ENCODE peak calls at places on chromosomes 16 and 17, in five cellular contexts. One of them, this sample, is unnamed.

GRCh38 chr16:10600792-10601443 is 20.5 kb upstream of the EMP2 start:
- DNase-seq in colonic mucosa: no peak
- DNase-seq in OCI-LY7: no peak
- DNase-seq in tibial nerve: no peak
- DNase-seq in H9: no peak
- DNase-seq in this sample: no peak

GRCh38 chr16:86783626-86784266 is 205.4 kb downstream of the FOXL1 start:
- DNase-seq in colonic mucosa: no peak
- DNase-seq in OCI-LY7: no peak
- DNase-seq in tibial nerve: no peak
- DNase-seq in H9: no peak
- DNase-seq in this sample: no peak

GRCh38 chr17:2025220-2025621 is at the start of gene RTN4RL1:
- DNase-seq in colonic mucosa: peak
- DNase-seq in OCI-LY7: peak
- DNase-seq in tibial nerve: peak
- DNase-seq in H9: peak
- DNase-seq in this sample: peak

GRCh38 chr16:66928702-66929388 is 3.5 kb upstream of the RRAD start:
- DNase-seq in colonic mucosa: no peak
- DNase-seq in OCI-LY7: peak
- DNase-seq in tibial nerve: no peak
- DNase-seq in H9: peak
- DNase-seq in this sample: no peak

GRCh38 chr16:77951788-77952187 is 70.6 kb upstream of the CLEC3A start:
- DNase-seq in colonic mucosa: no peak
- DNase-seq in OCI-LY7: peak
- DNase-seq in tibial nerve: no peak
- DNase-seq in H9: no peak
- DNase-seq in this sample: no peak

GRCh38 chr17:82096709-82097186 is 1.3 kb downstream of the FASN start:
- DNase-seq in colonic mucosa: no peak
- DNase-seq in OCI-LY7: no peak
- DNase-seq in tibial nerve: no peak
- DNase-seq in H9: no peak
- DNase-seq in this sample: no peak

GRCh38 chr16:84839054-84839453 is 19.3 kb downstream of the CRISPLD2 start:
- DNase-seq in colonic mucosa: no peak
- DNase-seq in OCI-LY7: no peak
- DNase-seq in tibial nerve: no peak
- DNase-seq in H9: no peak
- DNase-seq in this sample: no peak

GRCh38 chr16:86872126-86872525 is 293.8 kb downstream of the FOXL1 start:
- DNase-seq in colonic mucosa: no peak
- DNase-seq in OCI-LY7: no peak
- DNase-seq in tibial nerve: no peak
- DNase-seq in H9: no peak
- DNase-seq in this sample: no peak

GRCh38 chr17:69592692-69593350 is 178.3 kb downstream of the MAP2K6 start:
- DNase-seq in colonic mucosa: no peak
- DNase-seq in OCI-LY7: no peak
- DNase-seq in tibial nerve: no peak
- DNase-seq in H9: no peak
- DNase-seq in this sample: no peak

GRCh38 chr17:10735821-10736220 is 6.0 kb upstream of the TMEM220 start:
- DNase-seq in colonic mucosa: no peak
- DNase-seq in OCI-LY7: no peak
- DNase-seq in tibial nerve: no peak
- DNase-seq in H9: peak
- DNase-seq in this sample: no peak

GRCh38 chr16:4306439-4307214 is 9.2 kb upstream of the GLIS2 start:
- DNase-seq in colonic mucosa: peak
- DNase-seq in OCI-LY7: peak
- DNase-seq in tibial nerve: no peak
- DNase-seq in H9: peak
- DNase-seq in this sample: no peak

GRCh38 chr17:2705263-2705662 is 6.3 kb downstream of the CLUH start:
- DNase-seq in colonic mucosa: no peak
- DNase-seq in OCI-LY7: no peak
- DNase-seq in tibial nerve: no peak
- DNase-seq in H9: no peak
- DNase-seq in this sample: no peak

GRCh38 chr16:9139965-9140364 is 48.5 kb downstream of the HAPSTR1 start:
- DNase-seq in colonic mucosa: no peak
- DNase-seq in OCI-LY7: peak
- DNase-seq in tibial nerve: no peak
- DNase-seq in H9: peak
- DNase-seq in this sample: no peak

GRCh38 chr16:72878301-72879269 is 169.3 kb downstream of the ZFHX3 start:
- DNase-seq in colonic mucosa: no peak
- DNase-seq in OCI-LY7: no peak
- DNase-seq in tibial nerve: no peak
- DNase-seq in H9: no peak
- DNase-seq in this sample: no peak

GRCh38 chr17:16013943-16014407 is 14.4 kb downstream of the TTC19 start:
- DNase-seq in colonic mucosa: no peak
- DNase-seq in OCI-LY7: no peak
- DNase-seq in tibial nerve: no peak
- DNase-seq in H9: no peak
- DNase-seq in this sample: no peak

GRCh38 chr16:58854392-58854791 is 120.3 kb upstream of the GOT2 start:
- DNase-seq in colonic mucosa: no peak
- DNase-seq in OCI-LY7: no peak
- DNase-seq in tibial nerve: no peak
- DNase-seq in H9: no peak
- DNase-seq in this sample: no peak

GRCh38 chr16:67562918-67563707 is 787 bp downstream of the CTCF start:
- DNase-seq in colonic mucosa: peak
- DNase-seq in OCI-LY7: peak
- DNase-seq in tibial nerve: no peak
- DNase-seq in H9: peak
- DNase-seq in this sample: peak

GRCh38 chr16:50279142-50279865 is 13.0 kb downstream of the ADCY7 start:
- DNase-seq in colonic mucosa: peak
- DNase-seq in OCI-LY7: no peak
- DNase-seq in tibial nerve: no peak
- DNase-seq in H9: no peak
- DNase-seq in this sample: peak

GRCh38 chr17:32536736-32537646 is 50.2 kb downstream of the CDK5R1 start:
- DNase-seq in colonic mucosa: no peak
- DNase-seq in OCI-LY7: no peak
- DNase-seq in tibial nerve: no peak
- DNase-seq in H9: no peak
- DNase-seq in this sample: no peak
- H3K27ac ChIP-seq in colonic mucosa: no peak
- H3K27ac ChIP-seq in OCI-LY7: no peak
- H3K27ac ChIP-seq in tibial nerve: no peak
- H3K27ac ChIP-seq in H9: no peak
- H3K27ac ChIP-seq in this sample: no peak

DNA sequence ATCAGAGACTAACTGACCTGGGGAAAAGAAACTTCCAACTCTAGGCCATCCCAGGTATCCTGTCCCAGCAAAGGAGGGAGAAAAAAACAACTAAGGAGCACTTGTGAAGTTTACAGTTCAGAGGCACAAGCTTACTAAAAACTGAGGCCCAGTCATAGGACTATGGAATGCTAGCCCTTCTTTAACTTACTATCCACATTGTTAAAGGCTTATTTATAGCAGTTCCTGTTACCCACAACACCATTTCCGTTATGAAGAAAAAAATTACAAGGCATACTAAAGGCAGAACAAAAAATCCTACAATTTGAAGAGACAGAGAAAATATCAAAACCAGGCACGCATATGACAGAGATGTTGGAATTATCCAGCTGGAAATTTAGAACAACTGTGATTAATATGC is 159.1 kb downstream of the CDH11 start:
- DNase-seq in colonic mucosa: no peak
- DNase-seq in OCI-LY7: no peak
- DNase-seq in tibial nerve: no peak
- DNase-seq in H9: no peak
- DNase-seq in this sample: no peak
- H3K27ac ChIP-seq in colonic mucosa: no peak
- H3K27ac ChIP-seq in OCI-LY7: no peak
- H3K27ac ChIP-seq in tibial nerve: no peak
- H3K27ac ChIP-seq in H9: no peak
- H3K27ac ChIP-seq in this sample: no peak

DNA sequence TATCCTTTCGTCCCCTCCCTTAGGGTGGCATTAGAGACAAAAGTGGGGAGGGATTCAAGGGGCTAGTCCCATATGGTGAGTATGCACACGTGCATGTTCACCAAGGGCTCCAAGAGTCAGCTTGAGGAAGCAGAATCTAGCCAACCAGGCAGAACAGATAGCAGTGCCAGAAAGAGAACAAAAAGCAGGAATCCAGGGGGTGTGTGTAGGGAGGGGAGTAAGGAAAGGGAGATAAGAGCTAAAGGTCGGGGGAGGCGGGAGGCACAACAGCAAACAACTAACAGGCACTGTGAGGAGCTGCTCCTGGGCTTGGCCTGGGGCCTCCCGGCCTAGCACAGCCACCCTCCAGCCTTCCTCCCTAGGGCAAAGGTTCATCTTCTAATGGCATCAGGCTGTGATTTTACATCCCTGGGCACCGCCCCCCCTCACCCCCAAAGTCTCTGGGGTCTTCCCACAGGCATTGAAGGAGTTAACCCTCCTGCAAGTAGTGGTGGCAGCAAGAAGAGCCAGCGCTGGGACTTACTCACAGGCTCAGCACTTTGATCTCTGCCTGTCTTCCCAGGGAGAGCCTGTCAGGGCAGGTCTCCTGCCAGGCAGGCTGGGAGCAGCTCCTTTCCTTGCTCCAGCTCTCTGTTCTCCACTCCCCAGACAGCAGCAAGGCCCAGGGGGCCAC is 12.4 kb upstream of the SUPT4H1 start:
- DNase-seq in colonic mucosa: peak
- DNase-seq in OCI-LY7: no peak
- DNase-seq in tibial nerve: no peak
- DNase-seq in H9: no peak
- DNase-seq in this sample: no peak
- H3K27ac ChIP-seq in colonic mucosa: peak
- H3K27ac ChIP-seq in OCI-LY7: no peak
- H3K27ac ChIP-seq in tibial nerve: no peak
- H3K27ac ChIP-seq in H9: no peak
- H3K27ac ChIP-seq in this sample: no peak

GRCh38 chr17:65833214-65833613 is 271.8 kb upstream of the AXIN2 start:
- DNase-seq in colonic mucosa: no peak
- DNase-seq in OCI-LY7: no peak
- DNase-seq in tibial nerve: no peak
- DNase-seq in H9: no peak
- DNase-seq in this sample: no peak

GRCh38 chr17:65824901-65825300 is 263.5 kb upstream of the AXIN2 start:
- DNase-seq in colonic mucosa: no peak
- DNase-seq in OCI-LY7: no peak
- DNase-seq in tibial nerve: no peak
- DNase-seq in H9: no peak
- DNase-seq in this sample: no peak

GRCh38 chr17:65830356-65830755 is 268.9 kb upstream of the AXIN2 start:
- DNase-seq in colonic mucosa: no peak
- DNase-seq in OCI-LY7: no peak
- DNase-seq in tibial nerve: no peak
- DNase-seq in H9: no peak
- DNase-seq in this sample: no peak
- H3K27ac ChIP-seq in colonic mucosa: no peak
- H3K27ac ChIP-seq in OCI-LY7: no peak
- H3K27ac ChIP-seq in tibial nerve: no peak
- H3K27ac ChIP-seq in H9: no peak
- H3K27ac ChIP-seq in this sample: no peak

DNA sequence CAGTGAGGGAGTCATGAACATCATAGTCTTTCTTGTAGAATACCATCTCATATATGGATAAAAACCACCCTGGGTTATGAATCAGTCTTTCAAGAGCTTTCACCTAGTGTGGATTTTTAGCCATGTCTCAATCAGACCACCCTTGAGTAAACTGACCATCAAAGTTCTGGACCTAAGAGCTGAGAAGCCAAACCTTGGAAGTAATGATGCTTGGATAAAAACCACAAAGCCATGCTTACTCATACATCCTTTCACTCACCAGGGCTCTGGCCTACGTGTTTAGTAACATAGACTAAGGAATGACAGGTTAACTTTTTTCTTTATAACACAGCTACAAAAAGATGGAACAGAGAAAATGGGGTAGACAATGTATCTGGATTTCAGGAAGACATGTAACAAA is 167.2 kb downstream of the STX8 start:
- DNase-seq in colonic mucosa: no peak
- DNase-seq in OCI-LY7: no peak
- DNase-seq in tibial nerve: no peak
- DNase-seq in H9: no peak
- DNase-seq in this sample: no peak
- H3K27ac ChIP-seq in colonic mucosa: no peak
- H3K27ac ChIP-seq in OCI-LY7: no peak
- H3K27ac ChIP-seq in tibial nerve: no peak
- H3K27ac ChIP-seq in H9: no peak
- H3K27ac ChIP-seq in this sample: no peak

GRCh38 chr16:70586731-70587130 is 59.6 kb upstream of the IL34 start:
- DNase-seq in colonic mucosa: no peak
- DNase-seq in OCI-LY7: no peak
- DNase-seq in tibial nerve: no peak
- DNase-seq in H9: no peak
- DNase-seq in this sample: no peak
- H3K27ac ChIP-seq in colonic mucosa: no peak
- H3K27ac ChIP-seq in OCI-LY7: no peak
- H3K27ac ChIP-seq in tibial nerve: peak
- H3K27ac ChIP-seq in H9: no peak
- H3K27ac ChIP-seq in this sample: no peak

DNA sequence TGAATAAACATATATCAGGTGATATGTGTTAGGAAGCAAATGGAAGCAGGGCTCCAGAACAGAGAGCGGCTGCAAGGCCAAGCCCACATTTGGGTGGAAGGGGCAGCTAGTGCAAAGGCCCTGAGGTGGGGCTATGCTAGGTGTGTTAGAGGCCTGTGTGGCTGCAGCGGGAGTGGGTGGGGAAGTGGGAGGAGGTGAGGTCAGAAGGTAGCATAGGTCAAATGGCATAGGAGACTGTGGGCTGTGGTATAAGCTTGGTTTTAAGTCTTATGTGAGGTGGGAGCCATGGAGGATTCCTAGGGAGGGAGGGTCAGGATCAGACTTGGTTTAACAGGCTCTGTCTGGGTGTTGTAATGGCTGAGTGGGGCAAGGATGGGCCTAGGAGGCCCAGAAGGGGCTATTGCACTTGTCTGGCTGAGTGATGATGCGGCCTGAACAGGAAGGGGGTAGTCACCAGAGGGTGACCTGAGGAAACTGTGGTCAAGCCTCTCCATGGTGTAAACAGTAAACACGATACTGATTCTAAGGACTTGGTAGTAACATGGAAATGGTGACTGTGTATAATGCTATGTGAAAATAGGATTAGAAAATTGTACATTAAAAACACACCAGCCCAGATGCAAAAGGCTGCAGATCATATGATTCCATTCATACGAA is 31.1 kb downstream of the RAI1 start:
- DNase-seq in colonic mucosa: no peak
- DNase-seq in OCI-LY7: no peak
- DNase-seq in tibial nerve: no peak
- DNase-seq in H9: no peak
- DNase-seq in this sample: no peak
- H3K27ac ChIP-seq in colonic mucosa: peak
- H3K27ac ChIP-seq in OCI-LY7: no peak
- H3K27ac ChIP-seq in tibial nerve: peak
- H3K27ac ChIP-seq in H9: no peak
- H3K27ac ChIP-seq in this sample: peak

GRCh38 chr16:70257391-70257790 is 5.7 kb upstream of the EXOSC6 start:
- DNase-seq in colonic mucosa: no peak
- DNase-seq in OCI-LY7: no peak
- DNase-seq in tibial nerve: no peak
- DNase-seq in H9: peak
- DNase-seq in this sample: no peak
- H3K27ac ChIP-seq in colonic mucosa: no peak
- H3K27ac ChIP-seq in OCI-LY7: no peak
- H3K27ac ChIP-seq in tibial nerve: no peak
- H3K27ac ChIP-seq in H9: no peak
- H3K27ac ChIP-seq in this sample: peak